ENCODE peak calls at places on chromosomes 3 and 15, in seven cellular contexts. T, W, V, A, I, E and K are unnamed samples.

GRCh38 chr15:26665950-26666921 is 106.6 kb downstream of the GABRB3 start:
- DNase-seq in E (no peak), W (no peak), V (no peak), A (no peak), I (no peak), T (no peak), K (no peak)

GRCh38 chr3:185409957-185410356 is 47.0 kb downstream of the MAP3K13 start:
- DNase-seq in V (no peak), A (no peak), T (no peak), I (no peak), E (no peak), W (no peak), K (no peak)

GRCh38 chr15:31267161-31268107 is 59.2 kb upstream of the KLF13 start:
- DNase-seq in A (no peak), W (no peak), I (peak), E (peak), T (no peak), V (no peak), K (peak)

GRCh38 chr15:40320931-40321371 is 2.5 kb upstream of the INAFM2 start:
- DNase-seq in V (peak), T (no peak), A (peak), E (peak), I (no peak), W (peak), K (no peak)

GRCh38 chr15:58513681-58514336 is 82.0 kb downstream of the LIPC start:
- DNase-seq in I (no peak), T (no peak), W (no peak), V (no peak), A (no peak), E (no peak), K (no peak)

GRCh38 chr15:43776101-43776717 is 557 bp downstream of the ELL3 start:
- DNase-seq in E (peak), I (no peak), V (no peak), W (peak), A (peak), T (no peak), K (no peak)

GRCh38 chr15:93179704-93180103 is 90.7 kb upstream of the RGMA start:
- DNase-seq in T (no peak), V (no peak), W (no peak), A (no peak), E (no peak), I (no peak), K (no peak)

GRCh38 chr3:155676252-155676981 is 68.5 kb downstream of the PLCH1 start:
- DNase-seq in T (no peak), I (no peak), W (no peak), V (peak), E (peak), A (no peak), K (no peak)

GRCh38 chr3:161069441-161070251 is 35.5 kb downstream of the B3GALNT1 start:
- DNase-seq in V (peak), W (no peak), E (no peak), T (peak), A (no peak), I (no peak), K (no peak)

GRCh38 chr3:195010551-195011100 is 260.3 kb downstream of the XXYLT1 start:
- DNase-seq in I (peak), V (no peak), A (no peak), W (no peak), T (no peak), E (no peak), K (no peak)

GRCh38 chr15:36887214-36888017 is 212.9 kb downstream of the MEIS2 start:
- DNase-seq in W (no peak), T (no peak), I (no peak), V (no peak), E (no peak), A (no peak), K (no peak)

GRCh38 chr15:71237456-71238188 is 122.4 kb downstream of the THSD4 start:
- DNase-seq in V (peak), E (peak), I (no peak), T (no peak), W (no peak), A (no peak), K (no peak)

GRCh38 chr3:8324727-8325126 is 176.9 kb upstream of the LMCD1 start:
- DNase-seq in W (peak), A (peak), E (peak), V (peak), I (no peak), T (no peak), K (no peak)

GRCh38 chr3:117531078-117531477 is 821.5 kb downstream of the TUSC7 start:
- DNase-seq in I (no peak), W (no peak), V (no peak), E (no peak), A (no peak), T (no peak), K (no peak)

GRCh38 chr3:149204390-149204991 is 17.1 kb downstream of the CP start:
- DNase-seq in I (no peak), E (no peak), A (no peak), W (no peak), T (no peak), V (no peak), K (no peak)

GRCh38 chr15:42077680-42078079 is 16.7 kb downstream of the PLA2G4D start:
- DNase-seq in W (no peak), T (no peak), E (no peak), A (no peak), V (no peak), I (no peak), K (no peak)

GRCh38 chr15:44368367-44368766 is 59.1 kb upstream of the CTDSPL2 start:
- DNase-seq in I (no peak), A (no peak), W (no peak), E (no peak), V (no peak), T (no peak), K (no peak)